ENCODE peak calls at places on chromosomes 3 and 15, in five cellular contexts. K is substantia nigra; W is activated CD4-positive, CD25-positive, alpha-beta regulatory T cell; X is GM12865; S is GM13977. R is an unnamed sample.

GRCh38 chr3:775178-775885 is 317.5 kb upstream of the CNTN6 start:
- DNase-seq in K (no peak), W (no peak), X (peak; percentile 31), S (no peak), R (no peak)

GRCh38 chr3:64361962-64362735 is 136.9 kb upstream of the PRICKLE2 start:
- DNase-seq in K (no peak), W (no peak), X (no peak), S (no peak), R (no peak)

GRCh38 chr15:85494035-85494793 is 113.8 kb downstream of the AKAP13 start:
- DNase-seq in K (no peak), W (no peak), X (no peak), S (no peak), R (peak; percentile 84)

GRCh38 chr3:187878776-187879524 is 133.7 kb upstream of the BCL6 start:
- DNase-seq in K (no peak), W (no peak), X (no peak), S (no peak), R (no peak)

GRCh38 chr3:65033577-65033976 is 345.8 kb upstream of the ADAMTS9 start:
- DNase-seq in K (no peak), W (no peak), X (no peak), S (no peak), R (no peak)

GRCh38 chr15:42693496-42693895 is 43.4 kb downstream of the CDAN1 start:
- DNase-seq in K (no peak), W (no peak), X (no peak), S (no peak), R (no peak)

GRCh38 chr3:156677536-156677935 is 3.1 kb downstream of the TIPARP start:
- DNase-seq in K (no peak), W (no peak), X (no peak), S (no peak), R (peak; percentile 23)

GRCh38 chr3:5136619-5137429 is 14.7 kb downstream of the ARL8B start:
- DNase-seq in K (no peak), W (no peak), X (peak; percentile 83), S (peak; percentile 54), R (peak; percentile 45)

GRCh38 chr15:45918839-45919238 is 284.0 kb downstream of the SQOR start:
- DNase-seq in K (no peak), W (no peak), X (no peak), S (no peak), R (peak; percentile 94)

GRCh38 chr15:82570721-82571519 is 30.7 kb upstream of the RPS17 start:
- DNase-seq in K (peak; percentile 22), W (no peak), X (no peak), S (no peak), R (no peak)

GRCh38 chr3:69925506-69925905 is 74.0 kb upstream of the SAMMSON start:
- DNase-seq in K (no peak), W (no peak), X (no peak), S (no peak), R (no peak)

GRCh38 chr3:154976072-154976983 is 103.8 kb upstream of the MME start:
- DNase-seq in K (no peak), W (no peak), X (no peak), S (no peak), R (no peak)